ENCODE peak calls at places on chromosome 22, in four cellular contexts. One of them, this sample, is unnamed.

GRCh38 chr22:21866821-21867527 is 471 bp downstream of the MAPK1 start:
- DNase-seq in H1: no peak
- DNase-seq in HepG2: no peak
- DNase-seq in K562: peak
- DNase-seq in this sample: no peak

GRCh38 chr22:43750751-43751150 is 61.4 kb downstream of the EFCAB6 start:
- DNase-seq in H1: no peak
- DNase-seq in HepG2: no peak
- DNase-seq in K562: no peak
- DNase-seq in this sample: no peak

GRCh38 chr22:22884010-22884887 is 3.4 kb upstream of the IGLL5 start:
- DNase-seq in H1: no peak
- DNase-seq in K562: peak
- DNase-seq in HepG2: peak
- DNase-seq in this sample: peak

GRCh38 chr22:21929253-21929652 is 23.4 kb downstream of the PPM1F start:
- DNase-seq in HepG2: no peak
- DNase-seq in K562: no peak
- DNase-seq in H1: no peak
- DNase-seq in this sample: no peak

GRCh38 chr22:17159504-17159951 is 451 bp upstream of the HDHD5 start:
- DNase-seq in H1: no peak
- DNase-seq in HepG2: no peak
- DNase-seq in K562: no peak
- DNase-seq in this sample: peak

GRCh38 chr22:33519140-33519973 is 400.9 kb downstream of the LARGE1 start:
- DNase-seq in H1: no peak
- DNase-seq in K562: peak
- DNase-seq in HepG2: peak
- DNase-seq in this sample: no peak

GRCh38 chr22:48287031-48287430 is 1524.6 kb downstream of the TBC1D22A start:
- DNase-seq in HepG2: no peak
- DNase-seq in H1: no peak
- DNase-seq in K562: no peak
- DNase-seq in this sample: no peak

GRCh38 chr22:39825661-39826102 is 67.9 kb downstream of the ENTHD1 start:
- DNase-seq in HepG2: no peak
- DNase-seq in K562: no peak
- DNase-seq in H1: no peak
- DNase-seq in this sample: no peak

GRCh38 chr22:41285441-41285819 is 557 bp downstream of the RANGAP1 start:
- DNase-seq in HepG2: peak
- DNase-seq in H1: no peak
- DNase-seq in K562: peak
- DNase-seq in this sample: peak

GRCh38 chr22:24437820-24438328 is 10.5 kb downstream of the ADORA2A start:
- DNase-seq in K562: no peak
- DNase-seq in H1: no peak
- DNase-seq in HepG2: no peak
- DNase-seq in this sample: no peak
- TF ChIP-seq FOSL1 in K562: no peak
- TF ChIP-seq FOSL1 in H1: no peak
- TF ChIP-seq FOSL1 in HepG2: no peak
- TF ChIP-seq FOSL1 in this sample: no peak

GRCh38 chr22:19869497-19870152 is 15.0 kb upstream of the GNB1L start:
- DNase-seq in HepG2: no peak
- DNase-seq in K562: no peak
- DNase-seq in H1: no peak
- DNase-seq in this sample: no peak

GRCh38 chr22:19867617-19868016 is 12.9 kb upstream of the GNB1L start:
- DNase-seq in H1: no peak
- DNase-seq in HepG2: no peak
- DNase-seq in K562: no peak
- DNase-seq in this sample: no peak

GRCh38 chr22:19868333-19868732 is 13.7 kb upstream of the GNB1L start:
- DNase-seq in K562: no peak
- DNase-seq in H1: no peak
- DNase-seq in HepG2: no peak
- DNase-seq in this sample: no peak

GRCh38 chr22:19870153-19871022 is 15.7 kb upstream of the GNB1L start:
- DNase-seq in H1: no peak
- DNase-seq in K562: no peak
- DNase-seq in HepG2: peak
- DNase-seq in this sample: no peak

DNA sequence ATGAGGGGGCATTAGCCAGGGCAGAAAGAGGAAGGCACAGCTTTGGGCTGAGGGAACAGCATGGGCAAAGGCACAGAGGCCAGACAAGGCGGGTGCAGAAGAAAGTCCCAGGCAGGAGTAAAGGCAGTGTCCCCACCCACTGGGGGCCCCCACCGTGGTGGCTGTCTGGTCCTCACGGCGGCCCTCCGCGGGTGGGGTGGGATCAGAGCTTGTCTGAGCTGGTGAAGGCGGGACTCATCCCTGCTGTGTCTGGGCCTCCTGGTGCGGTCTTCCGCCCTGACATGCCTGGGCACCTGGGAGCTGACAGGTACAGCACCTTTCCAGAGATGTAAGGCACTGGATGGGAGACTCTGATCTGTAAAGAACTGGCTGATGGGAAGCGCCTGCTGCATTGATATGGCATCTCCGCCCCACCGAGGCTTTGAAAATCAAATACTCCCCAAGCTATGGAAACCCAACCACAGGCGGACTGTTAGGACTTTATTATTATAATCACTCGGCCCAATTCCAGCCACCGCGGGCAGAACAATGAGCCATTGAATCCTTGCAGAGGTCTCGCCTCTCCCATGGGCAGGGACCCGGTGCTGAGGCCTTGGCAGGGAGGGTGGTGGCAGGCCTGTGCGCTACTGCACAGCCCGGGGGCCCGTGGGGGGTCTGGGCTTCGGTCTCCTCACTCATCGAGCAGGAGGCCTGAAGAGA is 14.2 kb upstream of the GNB1L start:
- DNase-seq in HepG2: no peak
- DNase-seq in H1: no peak
- DNase-seq in K562: no peak
- DNase-seq in this sample: no peak
- TF ChIP-seq ZNF274 in HepG2: no peak
- TF ChIP-seq ZNF274 in H1: no peak
- TF ChIP-seq ZNF274 in K562: no peak
- TF ChIP-seq ZNF274 in this sample: no peak

GRCh38 chr22:46461566-46462180 is 75.7 kb downstream of the CELSR1 start:
- DNase-seq in HepG2: no peak
- DNase-seq in K562: no peak
- DNase-seq in H1: no peak
- DNase-seq in this sample: no peak

GRCh38 chr22:46464701-46465347 is 72.6 kb downstream of the CELSR1 start:
- DNase-seq in HepG2: no peak
- DNase-seq in H1: no peak
- DNase-seq in K562: no peak
- DNase-seq in this sample: no peak

GRCh38 chr22:46464296-46464695 is 73.1 kb downstream of the CELSR1 start:
- DNase-seq in HepG2: no peak
- DNase-seq in K562: no peak
- DNase-seq in H1: no peak
- DNase-seq in this sample: no peak

GRCh38 chr22:46463435-46464227 is 73.8 kb downstream of the CELSR1 start:
- DNase-seq in H1: no peak
- DNase-seq in HepG2: no peak
- DNase-seq in K562: no peak
- DNase-seq in this sample: no peak

GRCh38 chr22:46462726-46463371 is 74.6 kb downstream of the CELSR1 start:
- DNase-seq in H1: no peak
- DNase-seq in K562: peak
- DNase-seq in HepG2: no peak
- DNase-seq in this sample: peak
- TF ChIP-seq FOSL1 in H1: no peak
- TF ChIP-seq FOSL1 in K562: peak
- TF ChIP-seq FOSL1 in HepG2: no peak
- TF ChIP-seq FOSL1 in this sample: peak

GRCh38 chr22:37775785-37776638 is 31.7 kb upstream of the GCAT start:
- DNase-seq in HepG2: no peak
- DNase-seq in K562: no peak
- DNase-seq in H1: no peak
- DNase-seq in this sample: no peak
- TF ChIP-seq ZNF274 in HepG2: no peak
- TF ChIP-seq ZNF274 in K562: no peak
- TF ChIP-seq ZNF274 in H1: no peak
- TF ChIP-seq ZNF274 in this sample: no peak

DNA sequence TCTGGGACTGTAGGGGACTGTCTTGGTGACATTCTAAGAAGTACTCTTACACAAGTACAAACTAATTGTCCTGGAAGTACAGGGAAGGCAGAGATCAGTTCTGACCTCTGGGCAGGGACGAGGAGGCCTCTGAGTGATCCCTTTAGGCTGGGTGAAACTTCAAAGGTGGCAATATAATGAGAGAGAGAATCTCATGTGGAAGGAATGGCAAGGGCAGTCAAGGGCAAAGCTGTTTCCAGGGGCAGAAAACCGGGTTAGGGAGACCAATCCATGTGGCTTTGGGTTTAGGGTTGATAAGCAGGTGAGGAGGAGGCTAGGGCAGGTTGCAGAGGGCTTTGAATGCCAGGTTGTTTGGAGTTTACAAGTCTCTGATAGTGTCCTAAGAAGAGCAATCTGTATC is 21.3 kb upstream of the MYH9 start:
- DNase-seq in K562: no peak
- DNase-seq in HepG2: no peak
- DNase-seq in H1: no peak
- DNase-seq in this sample: no peak
- TF ChIP-seq FOSL1 in K562: no peak
- TF ChIP-seq FOSL1 in HepG2: no peak
- TF ChIP-seq FOSL1 in H1: no peak
- TF ChIP-seq FOSL1 in this sample: no peak

GRCh38 chr22:28933321-28933720 is 49.9 kb downstream of the ZNRF3 start:
- DNase-seq in H1: no peak
- DNase-seq in K562: no peak
- DNase-seq in HepG2: peak
- DNase-seq in this sample: no peak
- TF ChIP-seq ZNF274 in H1: no peak
- TF ChIP-seq ZNF274 in K562: no peak
- TF ChIP-seq ZNF274 in HepG2: no peak
- TF ChIP-seq ZNF274 in this sample: no peak

DNA sequence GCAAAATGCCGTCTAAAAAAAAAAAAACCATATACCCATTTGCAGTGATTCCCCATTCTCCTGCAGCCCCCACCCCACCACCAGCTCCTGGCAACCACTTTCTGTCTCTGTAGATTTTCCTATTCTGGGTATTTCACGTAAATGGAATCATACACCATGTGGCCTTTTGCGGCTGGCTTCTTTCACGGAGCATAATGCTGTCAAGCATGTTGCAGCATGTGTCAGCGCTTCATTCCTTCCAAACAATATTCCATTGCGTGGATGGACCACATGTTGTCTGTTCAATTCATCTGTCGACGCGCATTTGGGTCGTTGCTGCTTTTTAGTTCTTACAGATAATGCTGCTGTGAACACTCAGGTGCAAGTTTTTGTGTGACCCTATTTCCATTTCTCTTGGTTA is 14.8 kb upstream of the EMID1 start:
- DNase-seq in H1: no peak
- DNase-seq in K562: no peak
- DNase-seq in HepG2: no peak
- DNase-seq in this sample: no peak
- TF ChIP-seq FOSL1 in H1: no peak
- TF ChIP-seq FOSL1 in K562: no peak
- TF ChIP-seq FOSL1 in HepG2: no peak
- TF ChIP-seq FOSL1 in this sample: no peak

DNA sequence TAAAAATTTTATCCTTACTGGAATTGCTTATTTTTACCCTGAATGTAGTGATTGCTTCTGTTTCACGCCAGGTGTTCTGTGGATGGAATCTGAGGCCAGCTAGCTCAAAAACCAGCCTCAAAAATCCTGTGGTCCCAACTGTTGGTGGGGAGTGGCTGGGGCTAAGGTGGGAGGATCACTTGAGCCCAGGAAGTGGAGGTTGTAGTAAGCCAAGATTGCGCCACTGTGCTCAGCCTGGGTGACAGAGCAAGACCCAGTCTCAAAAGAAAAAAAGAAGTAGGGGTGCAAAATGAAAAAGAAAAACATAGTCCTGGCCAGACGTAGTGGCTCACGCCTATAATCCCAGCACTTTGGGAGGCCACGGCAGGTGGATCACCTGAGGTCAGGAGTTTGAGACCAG is 27.0 kb upstream of the SLC5A1 start:
- DNase-seq in HepG2: no peak
- DNase-seq in H1: no peak
- DNase-seq in K562: no peak
- DNase-seq in this sample: no peak
- TF ChIP-seq ZNF274 in HepG2: no peak
- TF ChIP-seq ZNF274 in H1: no peak
- TF ChIP-seq ZNF274 in K562: no peak
- TF ChIP-seq ZNF274 in this sample: no peak

This sample was measured in HCT116.